ENCODE peak calls at places on chromosomes 2 and 18, in six cellular contexts. I, L, P, A, M and U are unnamed samples.

GRCh38 chr18:33440011-33440383 is 524 bp downstream of the CCDC178 start:
- DNase-seq in A (peak; percentile 88), I (peak; percentile 18), M (peak; percentile 22), L (peak; percentile 21), P (peak; percentile 32), U (peak; percentile 31)

GRCh38 chr2:5145801-5146200 is 546.4 kb upstream of the SOX11 start:
- DNase-seq in L (no peak), A (no peak), M (no peak), I (no peak), P (no peak), U (no peak)

GRCh38 chr2:32523711-32524110 is 104.1 kb upstream of the TTC27 start:
- DNase-seq in A (no peak), P (no peak), L (no peak), M (no peak), I (no peak), U (no peak)

GRCh38 chr2:64186698-64187605 is 42.7 kb upstream of the PELI1 start:
- DNase-seq in A (peak; percentile 77), M (no peak), I (no peak), L (no peak), P (no peak), U (no peak)

GRCh38 chr2:113848758-113849460 is 41.0 kb upstream of the ACTR3 start:
- DNase-seq in M (no peak), I (no peak), L (no peak), A (no peak), P (no peak), U (no peak)

GRCh38 chr18:9705183-9705864 is 2.8 kb upstream of the RAB31 start:
- DNase-seq in L (no peak), M (no peak), A (peak; percentile 70), P (no peak), I (no peak), U (no peak)

GRCh38 chr18:37574113-37574512 is 8.5 kb upstream of the CELF4 start:
- DNase-seq in M (no peak), I (no peak), A (no peak), L (no peak), P (no peak), U (no peak)

GRCh38 chr2:16125614-16126125 is 185.3 kb downstream of the MYCN start:
- DNase-seq in L (no peak), I (no peak), A (no peak), P (peak; percentile 20), M (no peak), U (no peak)

GRCh38 chr2:74007120-74007519 is 22.4 kb downstream of the TET3 start:
- DNase-seq in P (no peak), M (no peak), I (no peak), A (no peak), L (no peak), U (no peak)

GRCh38 chr18:23929362-23929940 is 85.1 kb upstream of the TTC39C start:
- DNase-seq in A (no peak), M (no peak), P (no peak), L (no peak), I (no peak), U (no peak)

GRCh38 chr2:178528647-178529046 is 48.4 kb downstream of the PLEKHA3 start:
- DNase-seq in P (no peak), L (no peak), M (no peak), I (no peak), A (no peak), U (no peak)

GRCh38 chr2:32427672-32428622 is 71.1 kb downstream of the BIRC6 start:
- DNase-seq in A (no peak), P (no peak), L (no peak), I (no peak), M (no peak), U (no peak)

GRCh38 chr2:75493230-75493629 is 67.5 kb downstream of the EVA1A start:
- DNase-seq in I (no peak), P (no peak), A (no peak), L (no peak), M (no peak), U (no peak)

GRCh38 chr2:206733341-206733740 is 15.1 kb upstream of the DYTN start:
- DNase-seq in A (no peak), L (no peak), I (no peak), M (no peak), P (no peak), U (no peak)

GRCh38 chr2:30631051-30631671 is 176.1 kb downstream of the CAPN13 start:
- DNase-seq in L (no peak), P (no peak), I (no peak), A (no peak), M (no peak), U (no peak)

DNA sequence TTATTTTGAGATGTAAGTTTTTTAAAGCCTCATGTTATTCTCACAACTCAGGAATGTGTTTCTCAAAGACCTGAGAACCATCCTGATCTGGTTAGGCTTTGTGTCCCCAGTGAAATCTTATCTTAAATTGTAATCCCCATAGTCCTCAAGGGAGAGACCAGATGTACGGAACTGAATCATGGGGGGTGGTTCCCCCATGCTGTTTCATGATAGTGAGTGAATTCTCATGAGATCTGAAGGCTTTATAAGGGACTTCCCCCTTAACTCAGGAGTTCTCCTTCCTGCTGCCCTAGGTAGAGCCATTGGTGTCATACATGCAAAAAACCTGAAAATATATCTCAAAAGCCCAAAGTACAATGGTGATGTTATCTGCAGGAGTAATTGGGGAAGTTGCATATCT is 836.7 kb downstream of the CBLN2 start:
- DNase-seq in A (no peak), I (no peak), L (no peak), M (no peak), P (no peak), U (no peak)
- H3K9me3 ChIP-seq in A (no peaks in the 10 kb centered on the region), I (no peaks in the 10 kb centered on the region), L (no peaks in the 10 kb centered on the region), M (no peaks in the 10 kb centered on the region), P (no peaks in the 10 kb centered on the region), U (no peaks in the 10 kb centered on the region)

GRCh38 chr2:143473206-143473605 is 344.0 kb downstream of the ARHGAP15 start:
- DNase-seq in P (no peak), A (peak; percentile 60), L (no peak), M (no peak), I (no peak), U (no peak)

GRCh38 chr2:143477724-143478443 is 348.7 kb downstream of the ARHGAP15 start:
- DNase-seq in P (no peak), I (no peak), A (no peak), L (no peak), M (no peak), U (no peak)

GRCh38 chr2:143476421-143477084 is 347.3 kb downstream of the ARHGAP15 start:
- DNase-seq in M (no peak), I (no peak), P (no peak), A (peak; percentile 52), L (no peak), U (no peak)

GRCh38 chr2:143474568-143474967 is 345.3 kb downstream of the ARHGAP15 start:
- DNase-seq in I (no peak), P (no peak), L (no peak), A (no peak), M (no peak), U (no peak)

GRCh38 chr2:143475131-143475784 is 346.0 kb downstream of the ARHGAP15 start:
- DNase-seq in L (no peak), I (no peak), P (no peak), A (peak; percentile 29), M (no peak), U (no peak)
- H3K36me3 ChIP-seq in L (no peaks in the 10 kb centered on the region), I (no peaks in the 10 kb centered on the region), P (no peaks in the 10 kb centered on the region), A (no peaks in the 10 kb centered on the region), M (no peaks in the 10 kb centered on the region), U (no peaks in the 10 kb centered on the region)

GRCh38 chr2:233240897-233241296 is 10.6 kb upstream of the ATG16L1 start:
- DNase-seq in A (no peak), I (no peak), M (no peak), L (no peak), P (no peak), U (no peak)

GRCh38 chr2:233243348-233243747 is 8.1 kb upstream of the ATG16L1 start:
- DNase-seq in M (no peak), L (no peak), P (no peak), A (no peak), I (no peak), U (no peak)

GRCh38 chr2:233241803-233242202 is 9.7 kb upstream of the ATG16L1 start:
- DNase-seq in A (no peak), L (no peak), P (peak; percentile 56), I (no peak), M (no peak), U (no peak)

GRCh38 chr2:233244818-233245217 is 6.7 kb upstream of the ATG16L1 start:
- DNase-seq in A (no peak), I (no peak), M (no peak), L (no peak), P (no peak), U (no peak)

GRCh38 chr2:233242231-233242917 is 9.1 kb upstream of the ATG16L1 start:
- DNase-seq in L (no peak), I (no peak), P (no peak), A (no peak), M (no peak), U (no peak)
- H3K27ac ChIP-seq in L (no peak overlapping the region), I (no peak overlapping the region), P (peak overlapping the region; percentile 15), A (no peak overlapping the region), M (no peak overlapping the region), U (no peak overlapping the region)

DNA sequence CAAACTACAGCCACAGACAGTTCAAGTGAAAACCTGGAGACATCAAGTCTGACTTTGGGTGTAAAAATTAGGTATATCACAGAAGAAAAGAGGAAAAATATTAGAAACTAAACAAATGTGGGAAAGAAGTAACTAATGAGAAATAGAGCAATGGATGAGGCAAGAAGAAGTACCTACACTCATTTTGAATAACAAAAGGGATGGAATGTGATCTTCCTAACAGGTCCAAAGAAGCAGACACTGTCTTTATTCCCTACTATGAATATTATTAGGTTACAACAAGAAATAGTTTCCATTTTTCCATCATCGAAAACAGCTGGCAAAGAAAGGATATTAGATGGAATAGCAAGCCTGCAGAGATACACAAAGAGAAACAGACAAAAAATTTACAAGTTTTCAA is 486.3 kb upstream of the FSHR start:
- DNase-seq in I (no peak), A (no peak), P (no peak), M (no peak), L (no peak), U (no peak)
- H3K9me3 ChIP-seq in I (no peaks in the 10 kb centered on the region), A (no peaks in the 10 kb centered on the region), P (no peaks in the 10 kb centered on the region), M (no peaks in the 10 kb centered on the region), L (no peaks in the 10 kb centered on the region), U (no peaks in the 10 kb centered on the region)